ENCODE peak calls at places on chromosomes 6 and 20, in eight cellular contexts. One of them, this sample, is unnamed.

GRCh38 chr6:78589426-78589825 is 277.9 kb upstream of the IRAK1BP1 start:
- DNase-seq in small intestine: no peak
- DNase-seq in NAMALWA: no peak
- DNase-seq in GM23338: no peak
- DNase-seq in WTC11: no peak
- DNase-seq in CD4-positive, alpha-beta T cell: no peak
- DNase-seq in thoracic aorta: no peak
- DNase-seq in stimulated activated CD4-positive, alpha-beta T cell treated with anti-CD3 and anti-CD28 coated beads, Interleukin-12 subunit alpha, Interleukin-12 subunit beta, amount 100 ng/mL, for 48 hours: no peak
- DNase-seq in this sample: no peak

GRCh38 chr6:157281570-157281969 is 41.7 kb downstream of the TMEM242 start:
- DNase-seq in WTC11: peak
- DNase-seq in NAMALWA: no peak
- DNase-seq in thoracic aorta: no peak
- DNase-seq in GM23338: peak
- DNase-seq in small intestine: peak
- DNase-seq in CD4-positive, alpha-beta T cell: no peak
- DNase-seq in stimulated activated CD4-positive, alpha-beta T cell treated with anti-CD3 and anti-CD28 coated beads, Interleukin-12 subunit alpha, Interleukin-12 subunit beta, amount 100 ng/mL, for 48 hours: no peak
- DNase-seq in this sample: no peak

GRCh38 chr6:151137441-151137984 is 102.3 kb upstream of the AKAP12 start:
- DNase-seq in small intestine: no peak
- DNase-seq in GM23338: no peak
- DNase-seq in stimulated activated CD4-positive, alpha-beta T cell treated with anti-CD3 and anti-CD28 coated beads, Interleukin-12 subunit alpha, Interleukin-12 subunit beta, amount 100 ng/mL, for 48 hours: no peak
- DNase-seq in thoracic aorta: no peak
- DNase-seq in CD4-positive, alpha-beta T cell: no peak
- DNase-seq in WTC11: no peak
- DNase-seq in NAMALWA: no peak
- DNase-seq in this sample: no peak

GRCh38 chr20:5222919-5223634 is 93.7 kb downstream of the PROKR2 start:
- DNase-seq in small intestine: peak
- DNase-seq in GM23338: peak
- DNase-seq in stimulated activated CD4-positive, alpha-beta T cell treated with anti-CD3 and anti-CD28 coated beads, Interleukin-12 subunit alpha, Interleukin-12 subunit beta, amount 100 ng/mL, for 48 hours: peak
- DNase-seq in NAMALWA: peak
- DNase-seq in CD4-positive, alpha-beta T cell: peak
- DNase-seq in thoracic aorta: no peak
- DNase-seq in WTC11: peak
- DNase-seq in this sample: peak

GRCh38 chr20:2755451-2756055 is 44.9 kb downstream of the CPXM1 start:
- DNase-seq in GM23338: no peak
- DNase-seq in NAMALWA: no peak
- DNase-seq in stimulated activated CD4-positive, alpha-beta T cell treated with anti-CD3 and anti-CD28 coated beads, Interleukin-12 subunit alpha, Interleukin-12 subunit beta, amount 100 ng/mL, for 48 hours: no peak
- DNase-seq in WTC11: no peak
- DNase-seq in thoracic aorta: no peak
- DNase-seq in small intestine: no peak
- DNase-seq in CD4-positive, alpha-beta T cell: no peak
- DNase-seq in this sample: no peak

GRCh38 chr20:60381643-60382400 is 423.6 kb downstream of the CDH26 start:
- DNase-seq in CD4-positive, alpha-beta T cell: no peak
- DNase-seq in WTC11: no peak
- DNase-seq in small intestine: no peak
- DNase-seq in stimulated activated CD4-positive, alpha-beta T cell treated with anti-CD3 and anti-CD28 coated beads, Interleukin-12 subunit alpha, Interleukin-12 subunit beta, amount 100 ng/mL, for 48 hours: no peak
- DNase-seq in NAMALWA: no peak
- DNase-seq in GM23338: no peak
- DNase-seq in thoracic aorta: no peak
- DNase-seq in this sample: no peak

GRCh38 chr20:25194333-25194972 is 1.1 kb upstream of the ENTPD6 start:
- DNase-seq in NAMALWA: no peak
- DNase-seq in stimulated activated CD4-positive, alpha-beta T cell treated with anti-CD3 and anti-CD28 coated beads, Interleukin-12 subunit alpha, Interleukin-12 subunit beta, amount 100 ng/mL, for 48 hours: no peak
- DNase-seq in CD4-positive, alpha-beta T cell: no peak
- DNase-seq in thoracic aorta: no peak
- DNase-seq in WTC11: no peak
- DNase-seq in GM23338: no peak
- DNase-seq in small intestine: no peak
- DNase-seq in this sample: no peak

GRCh38 chr6:32825966-32826365 is 9.2 kb upstream of the HLA-DOB start:
- DNase-seq in WTC11: no peak
- DNase-seq in stimulated activated CD4-positive, alpha-beta T cell treated with anti-CD3 and anti-CD28 coated beads, Interleukin-12 subunit alpha, Interleukin-12 subunit beta, amount 100 ng/mL, for 48 hours: no peak
- DNase-seq in CD4-positive, alpha-beta T cell: no peak
- DNase-seq in GM23338: peak
- DNase-seq in thoracic aorta: no peak
- DNase-seq in small intestine: peak
- DNase-seq in NAMALWA: no peak
- DNase-seq in this sample: peak

GRCh38 chr6:84652356-84653026 is 111.9 kb downstream of the TBX18 start:
- DNase-seq in CD4-positive, alpha-beta T cell: no peak
- DNase-seq in thoracic aorta: no peak
- DNase-seq in WTC11: no peak
- DNase-seq in GM23338: no peak
- DNase-seq in NAMALWA: no peak
- DNase-seq in stimulated activated CD4-positive, alpha-beta T cell treated with anti-CD3 and anti-CD28 coated beads, Interleukin-12 subunit alpha, Interleukin-12 subunit beta, amount 100 ng/mL, for 48 hours: no peak
- DNase-seq in small intestine: no peak
- DNase-seq in this sample: no peak

GRCh38 chr6:50098306-50098705 is 48.6 kb upstream of the DEFB112 start:
- DNase-seq in NAMALWA: no peak
- DNase-seq in GM23338: no peak
- DNase-seq in small intestine: no peak
- DNase-seq in CD4-positive, alpha-beta T cell: no peak
- DNase-seq in stimulated activated CD4-positive, alpha-beta T cell treated with anti-CD3 and anti-CD28 coated beads, Interleukin-12 subunit alpha, Interleukin-12 subunit beta, amount 100 ng/mL, for 48 hours: no peak
- DNase-seq in thoracic aorta: no peak
- DNase-seq in WTC11: no peak
- DNase-seq in this sample: no peak

GRCh38 chr6:126957721-126958120 is 160.8 kb upstream of the RSPO3 start:
- DNase-seq in thoracic aorta: no peak
- DNase-seq in small intestine: no peak
- DNase-seq in stimulated activated CD4-positive, alpha-beta T cell treated with anti-CD3 and anti-CD28 coated beads, Interleukin-12 subunit alpha, Interleukin-12 subunit beta, amount 100 ng/mL, for 48 hours: no peak
- DNase-seq in WTC11: no peak
- DNase-seq in GM23338: no peak
- DNase-seq in NAMALWA: no peak
- DNase-seq in CD4-positive, alpha-beta T cell: no peak
- DNase-seq in this sample: no peak

GRCh38 chr6:11221623-11222384 is 10.7 kb downstream of the NEDD9 start:
- DNase-seq in CD4-positive, alpha-beta T cell: no peak
- DNase-seq in GM23338: no peak
- DNase-seq in small intestine: no peak
- DNase-seq in stimulated activated CD4-positive, alpha-beta T cell treated with anti-CD3 and anti-CD28 coated beads, Interleukin-12 subunit alpha, Interleukin-12 subunit beta, amount 100 ng/mL, for 48 hours: no peak
- DNase-seq in thoracic aorta: no peak
- DNase-seq in NAMALWA: no peak
- DNase-seq in WTC11: no peak
- DNase-seq in this sample: no peak

GRCh38 chr20:12715371-12715770 is 293.4 kb upstream of the SPTLC3 start:
- DNase-seq in WTC11: no peak
- DNase-seq in small intestine: no peak
- DNase-seq in thoracic aorta: no peak
- DNase-seq in stimulated activated CD4-positive, alpha-beta T cell treated with anti-CD3 and anti-CD28 coated beads, Interleukin-12 subunit alpha, Interleukin-12 subunit beta, amount 100 ng/mL, for 48 hours: no peak
- DNase-seq in NAMALWA: no peak
- DNase-seq in CD4-positive, alpha-beta T cell: no peak
- DNase-seq in GM23338: no peak
- DNase-seq in this sample: no peak